ENCODE peak calls at places on chromosome 14, in six cellular contexts. V is NCI-H2107; Q is endodermal cell; W is central memory CD4-positive, alpha-beta T cell; D is T-helper 2 cell; C is substantia nigra. Z is an unnamed sample.

GRCh38 chr14:36971263-36971855 is 201.0 kb downstream of the SLC25A21 start:
- DNase-seq in V (no peak), D (no peak), Q (no peak), W (no peak), C (no peak), Z (no peak)

GRCh38 chr14:103561381-103562134 is 899 bp downstream of the BAG5 start:
- DNase-seq in D (peak), V (peak), C (no peak), W (peak), Q (peak), Z (peak)

GRCh38 chr14:50667491-50668007 is 557 bp downstream of the SAV1 start:
- DNase-seq in V (peak), W (peak), C (no peak), D (peak), Q (peak), Z (no peak)

GRCh38 chr14:34465069-34465859 is 3.2 kb upstream of the SPTSSA start:
- DNase-seq in D (no peak), C (no peak), W (no peak), Q (no peak), V (no peak), Z (peak)

GRCh38 chr14:68395585-68395984 is 397.3 kb downstream of the ZFP36L1 start:
- DNase-seq in V (no peak), Q (no peak), W (no peak), D (no peak), C (no peak), Z (no peak)

GRCh38 chr14:66603945-66604344 is 96.0 kb downstream of the GPHN start:
- DNase-seq in Q (no peak), C (no peak), V (no peak), W (no peak), D (no peak), Z (no peak)

GRCh38 chr14:39641224-39641623 is 209.0 kb upstream of the FBXO33 start:
- DNase-seq in V (no peak), W (peak), Q (no peak), D (no peak), C (no peak), Z (no peak)

GRCh38 chr14:96261053-96261452 is 5.0 kb downstream of the BDKRB1 start:
- DNase-seq in V (peak), W (no peak), D (no peak), Q (no peak), C (no peak), Z (no peak)

GRCh38 chr14:79186523-79186922 is 1016.4 kb downstream of the NRXN3 start:
- DNase-seq in Q (no peak), C (no peak), W (no peak), D (no peak), V (no peak), Z (peak)

GRCh38 chr14:101072070-101072469 is 168.5 kb upstream of the RTL1 start:
- DNase-seq in V (no peak), W (no peak), Q (no peak), D (no peak), C (no peak), Z (no peak)

GRCh38 chr14:63343878-63344277 is 25.1 kb upstream of the GPHB5 start:
- DNase-seq in Q (no peak), D (no peak), V (no peak), C (no peak), W (no peak), Z (peak)

GRCh38 chr14:33201116-33201515 is 262.4 kb downstream of the NPAS3 start:
- DNase-seq in Q (no peak), D (no peak), V (no peak), C (no peak), W (no peak), Z (no peak)

GRCh38 chr14:50855558-50855957 is 16.3 kb upstream of the ABHD12B start:
- DNase-seq in V (no peak), W (no peak), C (no peak), Q (no peak), D (no peak), Z (no peak)

GRCh38 chr14:92093320-92093719 is 13.1 kb downstream of the ATXN3 start:
- DNase-seq in D (no peak), Q (no peak), W (no peak), C (no peak), V (no peak), Z (no peak)

Z was measured in endothelial cell of umbilical vein.